ENCODE peak calls at places on chromosomes 3 and 15, in nine cellular contexts. One of them, this sample, is unnamed.

GRCh38 chr3:50444213-50444612 is 59.2 kb downstream of the CACNA2D2 start:
- DNase-seq in T-helper 9 cell: no peak
- DNase-seq in smooth muscle cell of the brain vasculature: no peak
- DNase-seq in stimulated activated CD4-positive, alpha-beta T cell treated with anti-CD3 and anti-CD28 coated beads, Interleukin-4, amount 100 ng/mL, for 24 hours: no peak
- DNase-seq in PC-3: no peak
- DNase-seq in NCI-H2171: no peak
- DNase-seq in lower leg skin: no peak
- DNase-seq in GM13977: no peak
- DNase-seq in tibial artery: no peak
- DNase-seq in this sample: no peak

GRCh38 chr3:186746008-186746407 is 28.8 kb downstream of the KNG1 start:
- DNase-seq in GM13977: no peak
- DNase-seq in smooth muscle cell of the brain vasculature: no peak
- DNase-seq in stimulated activated CD4-positive, alpha-beta T cell treated with anti-CD3 and anti-CD28 coated beads, Interleukin-4, amount 100 ng/mL, for 24 hours: no peak
- DNase-seq in tibial artery: no peak
- DNase-seq in T-helper 9 cell: no peak
- DNase-seq in NCI-H2171: no peak
- DNase-seq in lower leg skin: peak; percentile 27
- DNase-seq in PC-3: no peak
- DNase-seq in this sample: no peak

GRCh38 chr3:16900779-16901440 is 16.2 kb downstream of the PLCL2 start:
- DNase-seq in T-helper 9 cell: no peak
- DNase-seq in NCI-H2171: no peak
- DNase-seq in GM13977: no peak
- DNase-seq in stimulated activated CD4-positive, alpha-beta T cell treated with anti-CD3 and anti-CD28 coated beads, Interleukin-4, amount 100 ng/mL, for 24 hours: no peak
- DNase-seq in tibial artery: no peak
- DNase-seq in smooth muscle cell of the brain vasculature: no peak
- DNase-seq in PC-3: no peak
- DNase-seq in lower leg skin: no peak
- DNase-seq in this sample: no peak

GRCh38 chr3:65713016-65713415 is 325.7 kb downstream of the MAGI1 start:
- DNase-seq in T-helper 9 cell: no peak
- DNase-seq in PC-3: no peak
- DNase-seq in lower leg skin: no peak
- DNase-seq in stimulated activated CD4-positive, alpha-beta T cell treated with anti-CD3 and anti-CD28 coated beads, Interleukin-4, amount 100 ng/mL, for 24 hours: no peak
- DNase-seq in smooth muscle cell of the brain vasculature: no peak
- DNase-seq in NCI-H2171: no peak
- DNase-seq in tibial artery: no peak
- DNase-seq in GM13977: no peak
- DNase-seq in this sample: no peak

GRCh38 chr15:43881944-43882343 is 55.1 kb downstream of the WDR76 start:
- DNase-seq in smooth muscle cell of the brain vasculature: no peak
- DNase-seq in lower leg skin: no peak
- DNase-seq in stimulated activated CD4-positive, alpha-beta T cell treated with anti-CD3 and anti-CD28 coated beads, Interleukin-4, amount 100 ng/mL, for 24 hours: no peak
- DNase-seq in GM13977: no peak
- DNase-seq in NCI-H2171: no peak
- DNase-seq in PC-3: peak; percentile 20
- DNase-seq in tibial artery: no peak
- DNase-seq in T-helper 9 cell: no peak
- DNase-seq in this sample: no peak

GRCh38 chr3:186411994-186412393 is 50.0 kb upstream of the DGKG start:
- DNase-seq in PC-3: peak; percentile 70
- DNase-seq in GM13977: no peak
- DNase-seq in smooth muscle cell of the brain vasculature: no peak
- DNase-seq in tibial artery: no peak
- DNase-seq in stimulated activated CD4-positive, alpha-beta T cell treated with anti-CD3 and anti-CD28 coated beads, Interleukin-4, amount 100 ng/mL, for 24 hours: peak; percentile 45
- DNase-seq in lower leg skin: no peak
- DNase-seq in T-helper 9 cell: no peak
- DNase-seq in NCI-H2171: no peak
- DNase-seq in this sample: no peak

GRCh38 chr3:60090536-60090935 is 1040.7 kb upstream of the CFAP20DC start:
- DNase-seq in smooth muscle cell of the brain vasculature: no peak
- DNase-seq in GM13977: no peak
- DNase-seq in tibial artery: no peak
- DNase-seq in PC-3: no peak
- DNase-seq in lower leg skin: no peak
- DNase-seq in NCI-H2171: no peak
- DNase-seq in T-helper 9 cell: no peak
- DNase-seq in stimulated activated CD4-positive, alpha-beta T cell treated with anti-CD3 and anti-CD28 coated beads, Interleukin-4, amount 100 ng/mL, for 24 hours: no peak
- DNase-seq in this sample: no peak

GRCh38 chr15:63905131-63905530 is 71.4 kb upstream of the HERC1 start:
- DNase-seq in GM13977: no peak
- DNase-seq in lower leg skin: no peak
- DNase-seq in T-helper 9 cell: no peak
- DNase-seq in NCI-H2171: no peak
- DNase-seq in stimulated activated CD4-positive, alpha-beta T cell treated with anti-CD3 and anti-CD28 coated beads, Interleukin-4, amount 100 ng/mL, for 24 hours: no peak
- DNase-seq in PC-3: no peak
- DNase-seq in tibial artery: peak; percentile 48
- DNase-seq in smooth muscle cell of the brain vasculature: no peak
- DNase-seq in this sample: no peak

GRCh38 chr3:129047553-129047839 is 13.1 kb upstream of the GP9 start:
- DNase-seq in stimulated activated CD4-positive, alpha-beta T cell treated with anti-CD3 and anti-CD28 coated beads, Interleukin-4, amount 100 ng/mL, for 24 hours: no peak
- DNase-seq in GM13977: no peak
- DNase-seq in tibial artery: no peak
- DNase-seq in NCI-H2171: no peak
- DNase-seq in T-helper 9 cell: no peak
- DNase-seq in smooth muscle cell of the brain vasculature: no peak
- DNase-seq in lower leg skin: no peak
- DNase-seq in PC-3: no peak
- DNase-seq in this sample: no peak

GRCh38 chr15:68224546-68225250 is 4.8 kb downstream of the CLN6 start:
- DNase-seq in stimulated activated CD4-positive, alpha-beta T cell treated with anti-CD3 and anti-CD28 coated beads, Interleukin-4, amount 100 ng/mL, for 24 hours: no peak
- DNase-seq in T-helper 9 cell: no peak
- DNase-seq in PC-3: no peak
- DNase-seq in lower leg skin: no peak
- DNase-seq in smooth muscle cell of the brain vasculature: no peak
- DNase-seq in GM13977: peak; percentile 48
- DNase-seq in NCI-H2171: peak; percentile 63
- DNase-seq in tibial artery: peak; percentile 50
- DNase-seq in this sample: peak; percentile 64